ENCODE peak calls at places on chromosomes 5 and 9, in four cellular contexts. O, Z, U and I are unnamed samples.
A peak's percentile ranks its signal among the peaks of the same experiment; 100 is the strongest.

GRCh38 chr9:71363286-71363961 is 242.0 kb upstream of the TRPM3 start:
- DNase-seq in Z (no peak), U (no peak), O (no peak), I (no peak)

GRCh38 chr9:97647996-97648395 is 14.4 kb downstream of the NCBP1 start:
- DNase-seq in Z (no peak), O (no peak), U (no peak), I (no peak)

GRCh38 chr9:137813651-137814415 is 63.7 kb upstream of the CACNA1B start:
- DNase-seq in O (no peak), U (no peak), Z (no peak), I (no peak)

GRCh38 chr5:119397518-119398380 is 41.9 kb downstream of the TNFAIP8 start:
- DNase-seq in O (no peak), Z (no peak), U (no peak), I (no peak)

GRCh38 chr5:101942321-101942882 is 353.7 kb downstream of the SLCO4C1 start:
- DNase-seq in U (peak; percentile 27), O (peak; percentile 32), Z (peak; percentile 27), I (peak; percentile 1)

GRCh38 chr5:127409236-127409921 is 108.1 kb upstream of the PRRC1 start:
- DNase-seq in O (no peak), U (no peak), Z (no peak), I (no peak)

GRCh38 chr5:33601881-33602280 is 161.1 kb downstream of the TARS1 start:
- DNase-seq in Z (no peak), O (no peak), U (no peak), I (no peak)

GRCh38 chr5:56649569-56649968 is 165.8 kb upstream of the MAP3K1 start:
- DNase-seq in O (no peak), U (no peak), Z (no peak), I (no peak)

GRCh38 chr5:124927735-124928134 is 181.3 kb upstream of the ZNF608 start:
- DNase-seq in U (no peak), O (no peak), Z (no peak), I (no peak)

GRCh38 chr5:123085638-123086286 is 3.3 kb upstream of the PRDM6 start:
- DNase-seq in U (no peak), O (no peak), Z (no peak), I (no peak)

GRCh38 chr5:157541452-157542118 is 34.0 kb downstream of the ADAM19 start:
- DNase-seq in Z (no peak), O (no peak), U (no peak), I (no peak)

DNA sequence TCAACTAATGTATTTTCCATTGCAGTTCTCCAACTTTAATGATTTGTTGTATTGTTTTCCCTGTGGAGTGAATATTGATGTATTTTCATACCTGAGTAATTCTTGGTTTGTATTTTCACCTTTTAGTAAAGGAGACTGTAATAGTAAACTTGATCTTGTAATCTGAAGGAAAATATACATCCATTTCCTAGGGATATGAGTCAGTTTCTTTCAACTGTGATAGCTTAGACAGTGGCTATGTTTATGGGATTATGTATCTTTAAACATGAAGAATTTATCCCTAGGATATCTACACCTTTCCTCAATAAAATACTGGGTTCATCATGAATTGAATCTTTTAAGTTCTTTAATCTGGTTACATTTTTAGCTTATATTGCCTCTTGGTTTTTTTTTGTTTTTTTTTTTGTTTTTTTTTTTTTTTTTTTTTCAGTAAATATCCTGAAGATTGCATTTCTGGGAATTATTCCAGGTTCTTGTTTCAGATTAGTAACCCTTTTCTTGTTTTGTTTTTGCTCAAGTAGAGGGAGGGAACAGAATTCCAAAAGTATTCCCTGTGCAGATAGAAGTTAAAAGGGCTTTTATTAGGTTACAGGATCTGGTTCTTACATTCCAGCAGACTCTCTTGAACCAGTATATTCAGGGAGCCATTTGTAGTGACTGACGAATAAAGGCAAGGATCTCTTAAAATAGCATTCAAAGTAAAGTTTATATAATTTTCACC is 7.1 kb downstream of the WDR36 start:
- DNase-seq in O (no peak), U (no peak), Z (no peak), I (no peak)
- TF ChIP-seq TCF7L2 in O (no peak), U (no peak), Z (no peak), I (no peak)

GRCh38 chr9:2337602-2338001 is 284.0 kb upstream of the VLDLR start:
- DNase-seq in U (no peak), Z (no peak), O (no peak), I (no peak)
- TF ChIP-seq TCF7L2 in U (no peak), Z (no peak), O (no peak), I (no peak)

DNA sequence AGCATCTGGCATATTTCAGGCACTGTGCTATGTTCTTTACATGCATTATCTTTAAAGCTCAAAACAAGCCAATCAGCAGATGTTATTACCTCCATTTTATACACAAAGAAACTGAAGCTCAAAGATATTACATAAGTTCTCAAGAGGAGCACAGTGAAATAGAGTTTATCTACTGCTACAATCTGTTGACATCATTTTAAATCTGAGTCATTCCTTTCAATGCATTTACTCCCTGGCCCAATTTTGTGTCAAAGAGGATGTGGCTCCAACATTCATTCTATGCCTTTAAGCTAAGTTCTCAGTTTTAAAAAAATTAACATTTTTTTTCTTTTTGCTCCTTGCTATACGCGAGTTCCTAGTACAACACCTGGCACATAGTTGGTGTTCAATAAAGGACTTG is 486.3 kb upstream of the ZNF462 start:
- DNase-seq in Z (no peak), O (no peak), U (no peak), I (no peak)
- TF ChIP-seq TCF7L2 in Z (no peak), O (no peak), U (no peak), I (no peak)

GRCh38 chr9:91483189-91483691 is 59.6 kb upstream of the NFIL3 start:
- DNase-seq in U (no peak), O (no peak), Z (no peak), I (no peak)
- TF ChIP-seq TCF7L2 in U (no peak), O (no peak), Z (no peak), I (no peak)

GRCh38 chr9:131709741-131710499 is 30.0 kb downstream of the RAPGEF1 start:
- DNase-seq in U (no peak), O (no peak), Z (no peak), I (no peak)
- TF ChIP-seq TCF7L2 in U (no peak), O (no peak), Z (no peak), I (no peak)

DNA sequence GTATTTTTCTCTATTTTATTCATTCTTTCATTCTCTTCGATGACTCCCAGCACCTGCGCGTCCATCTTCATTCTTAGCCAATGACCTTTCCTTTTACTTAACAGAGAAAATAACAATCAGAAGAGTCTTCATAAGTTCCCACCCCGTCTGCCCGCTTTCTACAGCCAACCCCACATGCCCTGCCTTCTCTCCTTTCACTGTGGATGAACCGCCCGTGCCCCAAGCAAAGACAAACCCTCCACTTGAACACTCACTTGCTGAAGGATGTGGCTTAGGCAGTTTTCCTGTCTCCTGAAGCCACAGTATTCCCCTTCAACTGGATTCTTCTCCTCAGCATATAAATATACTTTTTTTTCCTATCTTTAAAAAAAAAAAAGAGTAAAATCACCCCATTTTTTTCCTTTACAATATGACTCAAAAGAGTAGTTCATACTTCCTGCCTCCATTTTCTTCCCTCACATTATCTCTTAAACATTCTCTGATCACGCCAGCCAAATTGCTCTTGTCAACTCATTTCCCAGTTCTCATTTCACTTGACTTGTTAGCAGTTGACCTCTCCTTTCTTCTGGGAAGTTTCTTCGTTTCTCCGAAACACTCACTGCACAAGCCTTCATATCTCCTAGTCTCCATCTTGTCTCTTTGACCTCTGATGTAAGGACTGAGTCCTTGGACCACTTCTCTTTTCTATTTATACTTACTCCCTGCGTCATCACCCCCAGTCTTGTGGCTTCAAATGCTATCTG is 11.1 kb downstream of the NIPSNAP3B start:
- DNase-seq in U (no peak), Z (no peak), O (no peak), I (peak; percentile 67)
- TF ChIP-seq TCF7L2 in U (no peak), Z (no peak), O (no peak), I (no peak)

GRCh38 chr5:168227973-168228615 is 63.4 kb upstream of the WWC1 start:
- DNase-seq in O (no peak), Z (no peak), U (no peak), I (no peak)

GRCh38 chr5:168228668-168229067 is 62.8 kb upstream of the WWC1 start:
- DNase-seq in O (no peak), Z (no peak), U (no peak), I (no peak)

GRCh38 chr5:168226012-168226411 is 65.4 kb upstream of the WWC1 start:
- DNase-seq in U (no peak), O (no peak), Z (no peak), I (no peak)

GRCh38 chr5:168224110-168224509 is 67.3 kb upstream of the WWC1 start:
- DNase-seq in U (no peak), O (no peak), Z (no peak), I (no peak)

GRCh38 chr5:168227001-168227400 is 64.4 kb upstream of the WWC1 start:
- DNase-seq in O (no peak), U (no peak), Z (no peak), I (no peak)
- TF ChIP-seq TCF7L2 in O (no peak), U (no peak), Z (no peak), I (no peak)

GRCh38 chr9:5355817-5356216 is 16.1 kb upstream of the RLN1 start:
- DNase-seq in O (no peak), Z (no peak), U (no peak), I (no peak)
- TF ChIP-seq TCF7L2 in O (no peak), Z (no peak), U (no peak), I (no peak)